ENCODE peak calls at places on chromosomes 5 and 9, in eight cellular contexts. E, H, V, S, P, N, Y and B are unnamed samples.

GRCh38 chr5:108884736-108885135 is 137.0 kb downstream of the FER start:
- DNase-seq in E (peak; percentile 14), H (no peak), Y (no peak), N (no peak), S (no peak), V (peak; percentile 57), P (no peak), B (no peak)

GRCh38 chr5:178839319-178839704 is 20.4 kb upstream of the ZNF354B start:
- DNase-seq in Y (peak; percentile 42), E (no peak), N (no peak), V (no peak), S (no peak), H (peak; percentile 7), P (peak; percentile 16), B (peak; percentile 70)

GRCh38 chr9:93655621-93656425 is 79.4 kb downstream of the PHF2 start:
- DNase-seq in Y (no peak), V (no peak), E (no peak), P (no peak), N (no peak), H (no peak), S (no peak), B (peak; percentile 33)

GRCh38 chr5:79487251-79487650 is 26.7 kb downstream of the HOMER1 start:
- DNase-seq in N (no peak), V (no peak), H (no peak), P (no peak), Y (no peak), S (no peak), E (no peak), B (no peak)

GRCh38 chr9:108553111-108553635 is 302.6 kb downstream of the ACTL7B start:
- DNase-seq in N (no peak), Y (no peak), S (no peak), H (no peak), E (no peak), V (no peak), P (no peak), B (no peak)

GRCh38 chr5:54135042-54135441 is 175.3 kb downstream of the ARL15 start:
- DNase-seq in S (no peak), V (peak; percentile 8), N (no peak), Y (no peak), E (peak; percentile 50), P (no peak), H (no peak), B (no peak)

GRCh38 chr5:10649518-10650410 is 85.9 kb downstream of the ANKRD33B start:
- DNase-seq in E (no peak), Y (no peak), N (no peak), P (no peak), S (no peak), V (no peak), H (no peak), B (no peak)

GRCh38 chr9:70229026-70229425 is 29.8 kb upstream of the SMC5 start:
- DNase-seq in H (no peak), E (no peak), S (no peak), P (no peak), Y (no peak), N (no peak), V (peak; percentile 8), B (peak; percentile 74)

GRCh38 chr9:107462691-107463090 is 26.9 kb downstream of the KLF4 start:
- DNase-seq in N (no peak), H (no peak), V (peak; percentile 74), Y (no peak), S (no peak), E (peak; percentile 56), P (no peak), B (no peak)

GRCh38 chr5:91318727-91319126 is 64.4 kb downstream of the ARRDC3 start:
- DNase-seq in N (no peak), V (no peak), H (no peak), E (no peak), P (no peak), S (no peak), Y (no peak), B (no peak)

GRCh38 chr9:95204710-95205109 is 112.8 kb downstream of the FANCC start:
- DNase-seq in Y (no peak), V (no peak), E (no peak), P (no peak), N (no peak), H (no peak), S (no peak), B (no peak)

GRCh38 chr5:115490601-115491000 is 54.0 kb downstream of the FEM1C start:
- DNase-seq in S (no peak), V (no peak), H (no peak), P (no peak), Y (no peak), N (no peak), E (no peak), B (no peak)

GRCh38 chr5:116576043-116576713 is 1.6 kb upstream of the SEMA6A start:
- DNase-seq in P (no peak), E (peak; percentile 17), Y (no peak), V (peak; percentile 29), N (no peak), H (peak; percentile 23), S (peak; percentile 53), B (peak; percentile 87)

GRCh38 chr5:138159666-138160065 is 18.8 kb downstream of the BRD8 start:
- DNase-seq in E (no peak), N (no peak), Y (no peak), P (no peak), V (no peak), S (no peak), H (no peak), B (no peak)

GRCh38 chr5:23013395-23013994 is 160.4 kb upstream of the CDH12 start:
- DNase-seq in H (no peak), P (no peak), S (no peak), E (no peak), V (no peak), Y (no peak), N (no peak), B (no peak)

GRCh38 chr5:109958082-109958481 is 268.4 kb downstream of the MAN2A1 start:
- DNase-seq in N (no peak), E (no peak), P (no peak), V (no peak), S (no peak), H (no peak), Y (no peak), B (no peak)

GRCh38 chr5:71475788-71476384 is 20.4 kb downstream of the BDP1 start:
- DNase-seq in S (peak; percentile 15), E (peak; percentile 18), V (peak; percentile 20), P (no peak), H (no peak), Y (no peak), N (no peak), B (no peak)

GRCh38 chr5:145465487-145466263 is 369.5 kb downstream of the PRELID2 start:
- DNase-seq in E (peak; percentile 7), S (no peak), Y (no peak), P (no peak), V (no peak), H (no peak), N (no peak), B (no peak)

GRCh38 chr5:135130526-135131215 is 96.6 kb upstream of the PITX1 start:
- DNase-seq in N (no peak), Y (no peak), V (peak; percentile 53), E (peak; percentile 67), S (no peak), H (no peak), P (no peak), B (no peak)

GRCh38 chr9:9790216-9790872 is 822.5 kb downstream of the PTPRD start:
- DNase-seq in H (no peak), N (peak; percentile 6), V (no peak), Y (no peak), S (peak; percentile 2), E (no peak), P (no peak), B (no peak)

GRCh38 chr5:16051246-16051645 is 128.3 kb downstream of the MARCHF11 start:
- DNase-seq in E (peak; percentile 60), P (no peak), H (no peak), S (no peak), V (no peak), N (no peak), Y (no peak), B (no peak)

GRCh38 chr9:34139477-34140146 is 13.1 kb upstream of the DCAF12 start:
- DNase-seq in H (no peak), Y (no peak), P (no peak), E (peak; percentile 89), S (peak; percentile 77), V (peak; percentile 83), N (no peak), B (peak; percentile 69)

GRCh38 chr5:22710660-22711059 is 142.5 kb downstream of the CDH12 start:
- DNase-seq in N (no peak), S (no peak), H (no peak), E (no peak), Y (no peak), V (no peak), P (no peak), B (no peak)

GRCh38 chr9:103364753-103365152 is 369.6 kb downstream of the CYLC2 start:
- DNase-seq in N (no peak), P (no peak), E (peak; percentile 0), S (peak; percentile 51), V (no peak), H (no peak), Y (no peak), B (no peak)

GRCh38 chr9:112037281-112038016 is 137.6 kb downstream of the SUSD1 start:
- DNase-seq in N (no peak), H (peak; percentile 47), P (peak; percentile 17), Y (peak; percentile 58), E (peak; percentile 99), S (no peak), V (peak; percentile 48), B (no peak)

GRCh38 chr5:16411741-16412455 is 53.7 kb downstream of the ZNF622 start:
- DNase-seq in V (no peak), S (no peak), E (peak; percentile 74), N (no peak), H (no peak), P (no peak), Y (no peak), B (no peak)